ENCODE peak calls at places on chromosome 4, in eight cellular contexts. One of them, this sample, is unnamed.

GRCh38 chr4:138562544-138562961 is 320.4 kb upstream of the SLC7A11 start:
- DNase-seq in activated CD4-positive, alpha-beta T cell treated with anti-CD3 and anti-CD28 coated beads, Interleukin-2, amount 50 U/mL, for 1 hour: no peak
- DNase-seq in mammary epithelial cell: peak; percentile 44
- DNase-seq in aorta: no peak
- DNase-seq in NCI-H1694 treated with DMSO at 0.1 percent for 48 hours: no peak
- DNase-seq in Kasumi-1: no peak
- DNase-seq in foreskin melanocyte: no peak
- DNase-seq in T-helper 17 cell: no peak
- DNase-seq in this sample: no peak

GRCh38 chr4:16883816-16884215 is 14.6 kb downstream of the LDB2 start:
- DNase-seq in T-helper 17 cell: no peak
- DNase-seq in foreskin melanocyte: no peak
- DNase-seq in mammary epithelial cell: no peak
- DNase-seq in NCI-H1694 treated with DMSO at 0.1 percent for 48 hours: no peak
- DNase-seq in activated CD4-positive, alpha-beta T cell treated with anti-CD3 and anti-CD28 coated beads, Interleukin-2, amount 50 U/mL, for 1 hour: no peak
- DNase-seq in aorta: no peak
- DNase-seq in Kasumi-1: no peak
- DNase-seq in this sample: no peak

GRCh38 chr4:1408418-1408817 is 2.2 kb upstream of the NKX1-1 start:
- DNase-seq in activated CD4-positive, alpha-beta T cell treated with anti-CD3 and anti-CD28 coated beads, Interleukin-2, amount 50 U/mL, for 1 hour: no peak
- DNase-seq in aorta: no peak
- DNase-seq in Kasumi-1: no peak
- DNase-seq in NCI-H1694 treated with DMSO at 0.1 percent for 48 hours: peak; percentile 29
- DNase-seq in foreskin melanocyte: no peak
- DNase-seq in mammary epithelial cell: no peak
- DNase-seq in T-helper 17 cell: no peak
- DNase-seq in this sample: no peak

GRCh38 chr4:53633608-53634007 is 42.3 kb upstream of the LNX1 start:
- DNase-seq in NCI-H1694 treated with DMSO at 0.1 percent for 48 hours: no peak
- DNase-seq in T-helper 17 cell: no peak
- DNase-seq in activated CD4-positive, alpha-beta T cell treated with anti-CD3 and anti-CD28 coated beads, Interleukin-2, amount 50 U/mL, for 1 hour: no peak
- DNase-seq in foreskin melanocyte: no peak
- DNase-seq in mammary epithelial cell: no peak
- DNase-seq in Kasumi-1: peak; percentile 89
- DNase-seq in aorta: no peak
- DNase-seq in this sample: no peak

GRCh38 chr4:24794916-24795665 is at the start of gene SOD3:
- DNase-seq in mammary epithelial cell: no peak
- DNase-seq in foreskin melanocyte: no peak
- DNase-seq in activated CD4-positive, alpha-beta T cell treated with anti-CD3 and anti-CD28 coated beads, Interleukin-2, amount 50 U/mL, for 1 hour: no peak
- DNase-seq in NCI-H1694 treated with DMSO at 0.1 percent for 48 hours: no peak
- DNase-seq in aorta: peak; percentile 94
- DNase-seq in Kasumi-1: no peak
- DNase-seq in T-helper 17 cell: no peak
- DNase-seq in this sample: peak; percentile 67

GRCh38 chr4:143023519-143023918 is 161.2 kb upstream of the USP38 start:
- DNase-seq in mammary epithelial cell: no peak
- DNase-seq in activated CD4-positive, alpha-beta T cell treated with anti-CD3 and anti-CD28 coated beads, Interleukin-2, amount 50 U/mL, for 1 hour: no peak
- DNase-seq in NCI-H1694 treated with DMSO at 0.1 percent for 48 hours: no peak
- DNase-seq in foreskin melanocyte: no peak
- DNase-seq in T-helper 17 cell: no peak
- DNase-seq in Kasumi-1: no peak
- DNase-seq in aorta: no peak
- DNase-seq in this sample: no peak

GRCh38 chr4:132530846-132531245 is 618.2 kb upstream of the PCDH10 start:
- DNase-seq in foreskin melanocyte: no peak
- DNase-seq in T-helper 17 cell: no peak
- DNase-seq in NCI-H1694 treated with DMSO at 0.1 percent for 48 hours: no peak
- DNase-seq in activated CD4-positive, alpha-beta T cell treated with anti-CD3 and anti-CD28 coated beads, Interleukin-2, amount 50 U/mL, for 1 hour: no peak
- DNase-seq in aorta: no peak
- DNase-seq in mammary epithelial cell: no peak
- DNase-seq in Kasumi-1: no peak
- DNase-seq in this sample: no peak

GRCh38 chr4:150310159-150310895 is 232.1 kb downstream of the DCLK2 start:
- DNase-seq in Kasumi-1: no peak
- DNase-seq in activated CD4-positive, alpha-beta T cell treated with anti-CD3 and anti-CD28 coated beads, Interleukin-2, amount 50 U/mL, for 1 hour: no peak
- DNase-seq in T-helper 17 cell: no peak
- DNase-seq in mammary epithelial cell: peak; percentile 23
- DNase-seq in foreskin melanocyte: no peak
- DNase-seq in NCI-H1694 treated with DMSO at 0.1 percent for 48 hours: no peak
- DNase-seq in aorta: no peak
- DNase-seq in this sample: no peak

GRCh38 chr4:112819729-112820128 is 182.8 kb downstream of the LARP7 start:
- DNase-seq in T-helper 17 cell: no peak
- DNase-seq in NCI-H1694 treated with DMSO at 0.1 percent for 48 hours: no peak
- DNase-seq in mammary epithelial cell: no peak
- DNase-seq in Kasumi-1: no peak
- DNase-seq in aorta: no peak
- DNase-seq in foreskin melanocyte: no peak
- DNase-seq in activated CD4-positive, alpha-beta T cell treated with anti-CD3 and anti-CD28 coated beads, Interleukin-2, amount 50 U/mL, for 1 hour: no peak
- DNase-seq in this sample: no peak

GRCh38 chr4:138158746-138159297 is 83.3 kb downstream of the SLC7A11 start:
- DNase-seq in foreskin melanocyte: peak; percentile 30
- DNase-seq in aorta: no peak
- DNase-seq in mammary epithelial cell: peak; percentile 67
- DNase-seq in T-helper 17 cell: no peak
- DNase-seq in Kasumi-1: no peak
- DNase-seq in activated CD4-positive, alpha-beta T cell treated with anti-CD3 and anti-CD28 coated beads, Interleukin-2, amount 50 U/mL, for 1 hour: no peak
- DNase-seq in NCI-H1694 treated with DMSO at 0.1 percent for 48 hours: no peak
- DNase-seq in this sample: no peak

GRCh38 chr4:181827246-181827645 is 416.0 kb upstream of the TENM3 start:
- DNase-seq in NCI-H1694 treated with DMSO at 0.1 percent for 48 hours: no peak
- DNase-seq in foreskin melanocyte: no peak
- DNase-seq in mammary epithelial cell: no peak
- DNase-seq in activated CD4-positive, alpha-beta T cell treated with anti-CD3 and anti-CD28 coated beads, Interleukin-2, amount 50 U/mL, for 1 hour: no peak
- DNase-seq in T-helper 17 cell: no peak
- DNase-seq in aorta: no peak
- DNase-seq in Kasumi-1: no peak
- DNase-seq in this sample: no peak

GRCh38 chr4:24793219-24794005 is 2.0 kb upstream of the SOD3 start:
- DNase-seq in activated CD4-positive, alpha-beta T cell treated with anti-CD3 and anti-CD28 coated beads, Interleukin-2, amount 50 U/mL, for 1 hour: no peak
- DNase-seq in Kasumi-1: peak; percentile 5
- DNase-seq in foreskin melanocyte: no peak
- DNase-seq in aorta: no peak
- DNase-seq in T-helper 17 cell: no peak
- DNase-seq in NCI-H1694 treated with DMSO at 0.1 percent for 48 hours: no peak
- DNase-seq in mammary epithelial cell: peak; percentile 55
- DNase-seq in this sample: no peak

GRCh38 chr4:2968381-2968780 is 5.0 kb downstream of the GRK4 start:
- DNase-seq in mammary epithelial cell: peak; percentile 4
- DNase-seq in aorta: no peak
- DNase-seq in activated CD4-positive, alpha-beta T cell treated with anti-CD3 and anti-CD28 coated beads, Interleukin-2, amount 50 U/mL, for 1 hour: no peak
- DNase-seq in foreskin melanocyte: no peak
- DNase-seq in T-helper 17 cell: no peak
- DNase-seq in NCI-H1694 treated with DMSO at 0.1 percent for 48 hours: no peak
- DNase-seq in Kasumi-1: no peak
- DNase-seq in this sample: no peak

GRCh38 chr4:36399762-36400353 is 118.4 kb downstream of the DTHD1 start:
- DNase-seq in NCI-H1694 treated with DMSO at 0.1 percent for 48 hours: peak; percentile 8
- DNase-seq in T-helper 17 cell: no peak
- DNase-seq in aorta: no peak
- DNase-seq in mammary epithelial cell: no peak
- DNase-seq in Kasumi-1: peak; percentile 80
- DNase-seq in foreskin melanocyte: peak; percentile 26
- DNase-seq in activated CD4-positive, alpha-beta T cell treated with anti-CD3 and anti-CD28 coated beads, Interleukin-2, amount 50 U/mL, for 1 hour: peak; percentile 55
- DNase-seq in this sample: peak; percentile 9

GRCh38 chr4:140630246-140630645 is 61.5 kb upstream of the UCP1 start:
- DNase-seq in T-helper 17 cell: no peak
- DNase-seq in mammary epithelial cell: no peak
- DNase-seq in activated CD4-positive, alpha-beta T cell treated with anti-CD3 and anti-CD28 coated beads, Interleukin-2, amount 50 U/mL, for 1 hour: no peak
- DNase-seq in Kasumi-1: no peak
- DNase-seq in NCI-H1694 treated with DMSO at 0.1 percent for 48 hours: no peak
- DNase-seq in foreskin melanocyte: no peak
- DNase-seq in aorta: no peak
- DNase-seq in this sample: no peak

GRCh38 chr4:8093587-8094274 is 64.9 kb downstream of the ABLIM2 start:
- DNase-seq in T-helper 17 cell: no peak
- DNase-seq in NCI-H1694 treated with DMSO at 0.1 percent for 48 hours: no peak
- DNase-seq in foreskin melanocyte: no peak
- DNase-seq in aorta: no peak
- DNase-seq in Kasumi-1: peak; percentile 5
- DNase-seq in activated CD4-positive, alpha-beta T cell treated with anti-CD3 and anti-CD28 coated beads, Interleukin-2, amount 50 U/mL, for 1 hour: no peak
- DNase-seq in mammary epithelial cell: no peak
- DNase-seq in this sample: no peak

GRCh38 chr4:22987861-22988260 is 295.1 kb downstream of the GBA3 start:
- DNase-seq in activated CD4-positive, alpha-beta T cell treated with anti-CD3 and anti-CD28 coated beads, Interleukin-2, amount 50 U/mL, for 1 hour: no peak
- DNase-seq in Kasumi-1: no peak
- DNase-seq in mammary epithelial cell: peak; percentile 21
- DNase-seq in NCI-H1694 treated with DMSO at 0.1 percent for 48 hours: no peak
- DNase-seq in foreskin melanocyte: no peak
- DNase-seq in aorta: no peak
- DNase-seq in T-helper 17 cell: no peak
- DNase-seq in this sample: no peak

GRCh38 chr4:78688385-78688784 is 87.8 kb upstream of the BMP2K start:
- DNase-seq in Kasumi-1: no peak
- DNase-seq in T-helper 17 cell: no peak
- DNase-seq in NCI-H1694 treated with DMSO at 0.1 percent for 48 hours: no peak
- DNase-seq in mammary epithelial cell: peak; percentile 9
- DNase-seq in foreskin melanocyte: no peak
- DNase-seq in aorta: no peak
- DNase-seq in activated CD4-positive, alpha-beta T cell treated with anti-CD3 and anti-CD28 coated beads, Interleukin-2, amount 50 U/mL, for 1 hour: no peak
- DNase-seq in this sample: no peak

GRCh38 chr4:38193464-38193863 is 233.3 kb downstream of the PTTG2 start:
- DNase-seq in foreskin melanocyte: no peak
- DNase-seq in T-helper 17 cell: no peak
- DNase-seq in aorta: no peak
- DNase-seq in mammary epithelial cell: no peak
- DNase-seq in NCI-H1694 treated with DMSO at 0.1 percent for 48 hours: no peak
- DNase-seq in Kasumi-1: peak; percentile 74
- DNase-seq in activated CD4-positive, alpha-beta T cell treated with anti-CD3 and anti-CD28 coated beads, Interleukin-2, amount 50 U/mL, for 1 hour: no peak
- DNase-seq in this sample: no peak

GRCh38 chr4:154018659-154019058 is 229.8 kb upstream of the SFRP2 start:
- DNase-seq in foreskin melanocyte: no peak
- DNase-seq in aorta: no peak
- DNase-seq in NCI-H1694 treated with DMSO at 0.1 percent for 48 hours: no peak
- DNase-seq in activated CD4-positive, alpha-beta T cell treated with anti-CD3 and anti-CD28 coated beads, Interleukin-2, amount 50 U/mL, for 1 hour: peak; percentile 1
- DNase-seq in T-helper 17 cell: no peak
- DNase-seq in Kasumi-1: peak; percentile 17
- DNase-seq in mammary epithelial cell: no peak
- DNase-seq in this sample: peak; percentile 22

GRCh38 chr4:84389406-84389805 is 109.7 kb downstream of the NKX6-1 start:
- DNase-seq in activated CD4-positive, alpha-beta T cell treated with anti-CD3 and anti-CD28 coated beads, Interleukin-2, amount 50 U/mL, for 1 hour: no peak
- DNase-seq in NCI-H1694 treated with DMSO at 0.1 percent for 48 hours: no peak
- DNase-seq in mammary epithelial cell: no peak
- DNase-seq in foreskin melanocyte: no peak
- DNase-seq in aorta: no peak
- DNase-seq in Kasumi-1: no peak
- DNase-seq in T-helper 17 cell: no peak
- DNase-seq in this sample: no peak

GRCh38 chr4:78120144-78120880 is 63.2 kb downstream of the FRAS1 start:
- DNase-seq in foreskin melanocyte: no peak
- DNase-seq in mammary epithelial cell: no peak
- DNase-seq in NCI-H1694 treated with DMSO at 0.1 percent for 48 hours: no peak
- DNase-seq in T-helper 17 cell: no peak
- DNase-seq in aorta: no peak
- DNase-seq in activated CD4-positive, alpha-beta T cell treated with anti-CD3 and anti-CD28 coated beads, Interleukin-2, amount 50 U/mL, for 1 hour: no peak
- DNase-seq in Kasumi-1: no peak
- DNase-seq in this sample: no peak

GRCh38 chr4:3721627-3722026 is 44.6 kb upstream of the ADRA2C start:
- DNase-seq in NCI-H1694 treated with DMSO at 0.1 percent for 48 hours: no peak
- DNase-seq in T-helper 17 cell: no peak
- DNase-seq in aorta: peak; percentile 77
- DNase-seq in activated CD4-positive, alpha-beta T cell treated with anti-CD3 and anti-CD28 coated beads, Interleukin-2, amount 50 U/mL, for 1 hour: no peak
- DNase-seq in foreskin melanocyte: no peak
- DNase-seq in Kasumi-1: no peak
- DNase-seq in mammary epithelial cell: no peak
- DNase-seq in this sample: no peak

GRCh38 chr4:90293320-90293719 is 166.1 kb downstream of the CCSER1 start:
- DNase-seq in foreskin melanocyte: no peak
- DNase-seq in activated CD4-positive, alpha-beta T cell treated with anti-CD3 and anti-CD28 coated beads, Interleukin-2, amount 50 U/mL, for 1 hour: no peak
- DNase-seq in Kasumi-1: peak; percentile 16
- DNase-seq in mammary epithelial cell: no peak
- DNase-seq in aorta: no peak
- DNase-seq in T-helper 17 cell: no peak
- DNase-seq in NCI-H1694 treated with DMSO at 0.1 percent for 48 hours: no peak
- DNase-seq in this sample: no peak

GRCh38 chr4:1938027-1938426 is 66.8 kb downstream of the NSD2 start:
- DNase-seq in T-helper 17 cell: no peak
- DNase-seq in Kasumi-1: no peak
- DNase-seq in aorta: no peak
- DNase-seq in activated CD4-positive, alpha-beta T cell treated with anti-CD3 and anti-CD28 coated beads, Interleukin-2, amount 50 U/mL, for 1 hour: no peak
- DNase-seq in mammary epithelial cell: peak; percentile 25
- DNase-seq in NCI-H1694 treated with DMSO at 0.1 percent for 48 hours: no peak
- DNase-seq in foreskin melanocyte: no peak
- DNase-seq in this sample: no peak

GRCh38 chr4:56414135-56414675 is 21.2 kb downstream of the PPAT start:
- DNase-seq in foreskin melanocyte: no peak
- DNase-seq in activated CD4-positive, alpha-beta T cell treated with anti-CD3 and anti-CD28 coated beads, Interleukin-2, amount 50 U/mL, for 1 hour: no peak
- DNase-seq in mammary epithelial cell: peak; percentile 41
- DNase-seq in Kasumi-1: no peak
- DNase-seq in T-helper 17 cell: no peak
- DNase-seq in NCI-H1694 treated with DMSO at 0.1 percent for 48 hours: no peak
- DNase-seq in aorta: no peak
- DNase-seq in this sample: no peak

GRCh38 chr4:110165382-110166285 is 32.8 kb downstream of the ELOVL6 start:
- DNase-seq in Kasumi-1: peak; percentile 77
- DNase-seq in NCI-H1694 treated with DMSO at 0.1 percent for 48 hours: no peak
- DNase-seq in T-helper 17 cell: no peak
- DNase-seq in mammary epithelial cell: peak; percentile 85
- DNase-seq in aorta: no peak
- DNase-seq in foreskin melanocyte: peak; percentile 2
- DNase-seq in activated CD4-positive, alpha-beta T cell treated with anti-CD3 and anti-CD28 coated beads, Interleukin-2, amount 50 U/mL, for 1 hour: peak; percentile 38
- DNase-seq in this sample: peak; percentile 22

GRCh38 chr4:130124066-130124465 is 1028.1 kb downstream of the C4orf33 start:
- DNase-seq in foreskin melanocyte: no peak
- DNase-seq in Kasumi-1: no peak
- DNase-seq in aorta: no peak
- DNase-seq in activated CD4-positive, alpha-beta T cell treated with anti-CD3 and anti-CD28 coated beads, Interleukin-2, amount 50 U/mL, for 1 hour: no peak
- DNase-seq in T-helper 17 cell: no peak
- DNase-seq in NCI-H1694 treated with DMSO at 0.1 percent for 48 hours: no peak
- DNase-seq in mammary epithelial cell: no peak
- DNase-seq in this sample: no peak

GRCh38 chr4:163568835-163569234 is 74.3 kb downstream of the TMA16 start:
- DNase-seq in T-helper 17 cell: no peak
- DNase-seq in mammary epithelial cell: no peak
- DNase-seq in Kasumi-1: no peak
- DNase-seq in foreskin melanocyte: no peak
- DNase-seq in activated CD4-positive, alpha-beta T cell treated with anti-CD3 and anti-CD28 coated beads, Interleukin-2, amount 50 U/mL, for 1 hour: no peak
- DNase-seq in aorta: no peak
- DNase-seq in NCI-H1694 treated with DMSO at 0.1 percent for 48 hours: no peak
- DNase-seq in this sample: no peak

GRCh38 chr4:6275898-6276563 is 6.4 kb downstream of the WFS1 start:
- DNase-seq in NCI-H1694 treated with DMSO at 0.1 percent for 48 hours: no peak
- DNase-seq in Kasumi-1: no peak
- DNase-seq in foreskin melanocyte: peak; percentile 85
- DNase-seq in mammary epithelial cell: no peak
- DNase-seq in activated CD4-positive, alpha-beta T cell treated with anti-CD3 and anti-CD28 coated beads, Interleukin-2, amount 50 U/mL, for 1 hour: no peak
- DNase-seq in T-helper 17 cell: no peak
- DNase-seq in aorta: no peak
- DNase-seq in this sample: no peak

GRCh38 chr4:7335363-7336066 is 99.2 kb downstream of the PSAPL1 start:
- DNase-seq in Kasumi-1: peak; percentile 22
- DNase-seq in NCI-H1694 treated with DMSO at 0.1 percent for 48 hours: peak; percentile 17
- DNase-seq in activated CD4-positive, alpha-beta T cell treated with anti-CD3 and anti-CD28 coated beads, Interleukin-2, amount 50 U/mL, for 1 hour: peak; percentile 24
- DNase-seq in foreskin melanocyte: peak; percentile 28
- DNase-seq in aorta: no peak
- DNase-seq in T-helper 17 cell: no peak
- DNase-seq in mammary epithelial cell: peak; percentile 18
- DNase-seq in this sample: peak; percentile 81

GRCh38 chr4:152705918-152706317 is 26.1 kb upstream of the TMEM154 start:
- DNase-seq in foreskin melanocyte: no peak
- DNase-seq in aorta: no peak
- DNase-seq in NCI-H1694 treated with DMSO at 0.1 percent for 48 hours: no peak
- DNase-seq in activated CD4-positive, alpha-beta T cell treated with anti-CD3 and anti-CD28 coated beads, Interleukin-2, amount 50 U/mL, for 1 hour: no peak
- DNase-seq in mammary epithelial cell: no peak
- DNase-seq in T-helper 17 cell: no peak
- DNase-seq in Kasumi-1: no peak
- DNase-seq in this sample: no peak

GRCh38 chr4:77465271-77465670 is 140.3 kb upstream of the CXCL13 start:
- DNase-seq in activated CD4-positive, alpha-beta T cell treated with anti-CD3 and anti-CD28 coated beads, Interleukin-2, amount 50 U/mL, for 1 hour: no peak
- DNase-seq in foreskin melanocyte: no peak
- DNase-seq in T-helper 17 cell: no peak
- DNase-seq in mammary epithelial cell: peak; percentile 28
- DNase-seq in aorta: no peak
- DNase-seq in NCI-H1694 treated with DMSO at 0.1 percent for 48 hours: no peak
- DNase-seq in Kasumi-1: peak; percentile 33
- DNase-seq in this sample: no peak

GRCh38 chr4:12211636-12212035 is 782.9 kb upstream of the HS3ST1 start:
- DNase-seq in NCI-H1694 treated with DMSO at 0.1 percent for 48 hours: no peak
- DNase-seq in activated CD4-positive, alpha-beta T cell treated with anti-CD3 and anti-CD28 coated beads, Interleukin-2, amount 50 U/mL, for 1 hour: no peak
- DNase-seq in aorta: no peak
- DNase-seq in foreskin melanocyte: no peak
- DNase-seq in Kasumi-1: no peak
- DNase-seq in T-helper 17 cell: no peak
- DNase-seq in mammary epithelial cell: no peak
- DNase-seq in this sample: no peak